ENCODE peak calls at places on chromosomes 7 and 10, in six cellular contexts. One of them, this sample, is unnamed.
A peak's percentile ranks its signal among the peaks of the same experiment; 100 is the strongest.

GRCh38 chr10:29714096-29714874 is 79.5 kb upstream of the SVIL start:
- DNase-seq in CD8-positive, alpha-beta T cell: no peak
- DNase-seq in A549: peak; percentile 63
- DNase-seq in mammary epithelial cell: peak; percentile 88
- DNase-seq in GM12878: no peak
- DNase-seq in right lobe of liver: no peak
- DNase-seq in this sample: no peak

GRCh38 chr7:73343671-73344380 is 15.9 kb downstream of the FKBP6 start:
- DNase-seq in CD8-positive, alpha-beta T cell: no peak
- DNase-seq in A549: no peak
- DNase-seq in mammary epithelial cell: no peak
- DNase-seq in GM12878: no peak
- DNase-seq in right lobe of liver: no peak
- DNase-seq in this sample: no peak

GRCh38 chr7:27102578-27103442 is at the start of gene HOXA2:
- DNase-seq in CD8-positive, alpha-beta T cell: no peak
- DNase-seq in A549: no peak
- DNase-seq in mammary epithelial cell: peak; percentile 80
- DNase-seq in GM12878: no peak
- DNase-seq in right lobe of liver: no peak
- DNase-seq in this sample: no peak

GRCh38 chr7:24572421-24573007 is 738 bp upstream of the PALS2 start:
- DNase-seq in CD8-positive, alpha-beta T cell: peak; percentile 15
- DNase-seq in A549: peak; percentile 33
- DNase-seq in mammary epithelial cell: peak; percentile 92
- DNase-seq in GM12878: no peak
- DNase-seq in right lobe of liver: peak; percentile 56
- DNase-seq in this sample: peak; percentile 63

GRCh38 chr7:30136339-30136738 is 1.6 kb downstream of the MTURN start:
- DNase-seq in CD8-positive, alpha-beta T cell: no peak
- DNase-seq in A549: no peak
- DNase-seq in mammary epithelial cell: no peak
- DNase-seq in GM12878: no peak
- DNase-seq in right lobe of liver: no peak
- DNase-seq in this sample: peak; percentile 68

GRCh38 chr10:28796606-28797512 is 119.5 kb downstream of the BAMBI start:
- DNase-seq in CD8-positive, alpha-beta T cell: no peak
- DNase-seq in A549: no peak
- DNase-seq in mammary epithelial cell: no peak
- DNase-seq in GM12878: no peak
- DNase-seq in right lobe of liver: peak; percentile 77
- DNase-seq in this sample: no peak

GRCh38 chr10:112953075-112953501 is 3.0 kb downstream of the TCF7L2 start:
- DNase-seq in CD8-positive, alpha-beta T cell: no peak
- DNase-seq in A549: no peak
- DNase-seq in mammary epithelial cell: no peak
- DNase-seq in GM12878: no peak
- DNase-seq in right lobe of liver: peak; percentile 61
- DNase-seq in this sample: no peak

GRCh38 chr10:17617031-17617911 is at the start of gene HACD1:
- DNase-seq in CD8-positive, alpha-beta T cell: peak; percentile 16
- DNase-seq in A549: peak; percentile 88
- DNase-seq in mammary epithelial cell: peak; percentile 79
- DNase-seq in GM12878: no peak
- DNase-seq in right lobe of liver: peak; percentile 67
- DNase-seq in this sample: peak; percentile 90

GRCh38 chr7:54802841-54803240 is 43.8 kb upstream of the SEC61G start:
- DNase-seq in CD8-positive, alpha-beta T cell: no peak
- DNase-seq in A549: no peak
- DNase-seq in mammary epithelial cell: peak; percentile 90
- DNase-seq in GM12878: no peak
- DNase-seq in right lobe of liver: no peak
- DNase-seq in this sample: no peak

GRCh38 chr7:26279405-26279804 is 12.3 kb upstream of the SNX10 start:
- DNase-seq in CD8-positive, alpha-beta T cell: no peak
- DNase-seq in A549: no peak
- DNase-seq in mammary epithelial cell: no peak
- DNase-seq in GM12878: no peak
- DNase-seq in right lobe of liver: no peak
- DNase-seq in this sample: no peak

GRCh38 chr10:75407716-75408511 is 6.3 kb upstream of the ZNF503 start:
- DNase-seq in CD8-positive, alpha-beta T cell: no peak
- DNase-seq in A549: no peak
- DNase-seq in mammary epithelial cell: peak; percentile 63
- DNase-seq in GM12878: no peak
- DNase-seq in right lobe of liver: no peak
- DNase-seq in this sample: peak; percentile 78
- H3K27ac ChIP-seq in CD8-positive, alpha-beta T cell: no peak overlapping the region
- H3K27ac ChIP-seq in A549: peak overlapping the region; percentile 98
- H3K27ac ChIP-seq in mammary epithelial cell: no peak overlapping the region
- H3K27ac ChIP-seq in GM12878: no peak overlapping the region
- H3K27ac ChIP-seq in right lobe of liver: peak overlapping the region; percentile 75
- H3K27ac ChIP-seq in this sample: peak overlapping the region; percentile 96

DNA sequence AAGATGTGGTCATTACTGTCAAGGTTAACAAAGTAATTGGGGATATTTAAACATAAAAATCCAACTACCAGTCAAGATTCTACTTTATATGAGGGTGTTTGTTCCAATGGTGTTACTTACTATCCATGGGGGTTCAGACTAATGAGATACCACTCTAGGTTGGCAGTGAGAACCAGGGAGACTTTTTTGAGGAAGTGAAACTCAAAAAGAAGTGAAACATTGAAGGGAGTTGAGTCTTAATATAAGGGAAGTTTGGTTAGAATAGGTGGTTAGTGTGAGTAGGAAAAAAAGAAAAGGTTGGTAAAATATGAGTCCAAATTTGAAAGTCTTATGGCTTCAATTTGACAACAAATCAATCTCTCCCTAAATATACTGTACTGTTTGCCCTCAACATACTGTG is 123.6 kb upstream of the ANK3 start:
- DNase-seq in CD8-positive, alpha-beta T cell: no peak
- DNase-seq in A549: no peak
- DNase-seq in mammary epithelial cell: no peak
- DNase-seq in GM12878: peak; percentile 4
- DNase-seq in right lobe of liver: no peak
- DNase-seq in this sample: no peak
- H3K4me3 ChIP-seq in CD8-positive, alpha-beta T cell: no peak overlapping the region
- H3K4me3 ChIP-seq in A549: no peak overlapping the region
- H3K4me3 ChIP-seq in mammary epithelial cell: no peak overlapping the region
- H3K4me3 ChIP-seq in GM12878: no peak overlapping the region
- H3K4me3 ChIP-seq in right lobe of liver: no peak overlapping the region
- H3K4me3 ChIP-seq in this sample: no peak overlapping the region

DNA sequence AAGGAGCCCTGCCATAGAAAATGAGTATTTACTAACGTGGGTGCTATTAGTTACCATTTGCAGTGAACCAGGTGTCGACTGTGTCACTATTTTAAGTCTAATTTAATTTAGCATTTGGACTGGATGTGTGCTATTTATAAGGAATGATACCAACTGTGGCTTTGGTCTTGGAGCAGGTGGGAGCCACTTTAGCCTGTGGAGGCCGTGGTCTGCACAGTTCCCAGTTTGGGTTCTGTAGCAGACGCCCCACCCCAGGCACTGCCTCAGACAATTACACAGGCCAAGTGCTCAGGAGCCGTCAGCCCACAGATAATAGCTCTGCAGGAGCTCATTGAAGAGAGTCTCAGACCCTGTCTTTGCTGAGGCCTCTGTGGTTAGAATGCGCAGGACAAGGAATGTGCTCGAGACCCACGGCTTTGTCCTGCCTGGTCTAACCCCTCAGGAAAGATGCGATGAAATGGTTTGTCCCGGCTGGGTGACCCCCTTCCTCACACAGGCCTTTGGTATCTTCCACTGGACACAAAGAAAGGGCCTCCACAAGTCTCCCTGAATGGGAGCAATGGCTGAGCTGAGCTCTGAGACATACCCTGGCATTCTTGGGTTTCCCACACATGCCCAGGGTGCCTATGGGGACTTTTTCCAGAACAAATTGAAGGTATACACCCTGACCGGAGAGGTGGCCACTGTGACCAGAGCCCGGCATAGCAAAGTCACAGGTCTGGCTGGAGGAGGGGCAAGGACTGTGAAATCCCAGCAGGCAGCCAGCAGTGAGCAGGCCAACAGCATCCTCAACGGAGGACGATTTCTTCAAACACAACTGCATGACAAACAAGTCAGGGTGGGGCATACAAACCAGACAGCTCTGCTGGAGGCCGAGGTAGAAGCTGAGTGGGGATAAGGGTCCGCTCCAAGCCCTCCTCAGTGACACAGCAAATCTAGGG is 251.2 kb downstream of the ARHGAP12 start:
- DNase-seq in CD8-positive, alpha-beta T cell: no peak
- DNase-seq in A549: no peak
- DNase-seq in mammary epithelial cell: no peak
- DNase-seq in GM12878: no peak
- DNase-seq in right lobe of liver: no peak
- DNase-seq in this sample: no peak
- H3K27ac ChIP-seq in CD8-positive, alpha-beta T cell: no peak overlapping the region
- H3K27ac ChIP-seq in A549: no peak overlapping the region
- H3K27ac ChIP-seq in mammary epithelial cell: no peak overlapping the region
- H3K27ac ChIP-seq in GM12878: no peak overlapping the region
- H3K27ac ChIP-seq in right lobe of liver: no peak overlapping the region
- H3K27ac ChIP-seq in this sample: no peak overlapping the region

GRCh38 chr10:123890761-123891146 is 853 bp downstream of the CPXM2 start:
- DNase-seq in CD8-positive, alpha-beta T cell: no peak
- DNase-seq in A549: no peak
- DNase-seq in mammary epithelial cell: no peak
- DNase-seq in GM12878: no peak
- DNase-seq in right lobe of liver: no peak
- DNase-seq in this sample: no peak
- H3K4me3 ChIP-seq in CD8-positive, alpha-beta T cell: no peak overlapping the region
- H3K4me3 ChIP-seq in A549: no peak overlapping the region
- H3K4me3 ChIP-seq in mammary epithelial cell: no peak overlapping the region
- H3K4me3 ChIP-seq in GM12878: no peak overlapping the region
- H3K4me3 ChIP-seq in right lobe of liver: no peak overlapping the region
- H3K4me3 ChIP-seq in this sample: peak overlapping the region; percentile 45

DNA sequence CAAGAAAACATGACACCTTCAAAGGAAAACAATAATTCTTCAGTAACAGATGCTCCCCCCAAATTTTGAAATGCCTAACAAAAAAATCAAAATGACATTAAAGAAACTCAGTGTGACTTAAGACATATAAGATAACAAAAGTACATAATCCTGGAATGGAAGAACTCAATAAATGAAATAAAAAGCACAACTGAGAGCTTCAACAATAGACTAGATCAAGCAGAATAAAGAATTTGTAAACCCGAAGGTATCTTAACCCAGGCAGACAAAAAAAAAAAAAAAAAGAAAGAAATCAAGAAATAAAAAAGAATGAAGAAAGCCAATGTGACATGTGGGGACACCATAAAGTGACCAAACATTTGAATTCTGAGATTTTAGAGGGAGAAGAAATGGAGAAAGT is 27.7 kb upstream of the LRRD1 start:
- DNase-seq in CD8-positive, alpha-beta T cell: no peak
- DNase-seq in A549: no peak
- DNase-seq in mammary epithelial cell: no peak
- DNase-seq in GM12878: no peak
- DNase-seq in right lobe of liver: no peak
- DNase-seq in this sample: no peak
- H3K27ac ChIP-seq in CD8-positive, alpha-beta T cell: no peak overlapping the region
- H3K27ac ChIP-seq in A549: no peak overlapping the region
- H3K27ac ChIP-seq in mammary epithelial cell: no peak overlapping the region
- H3K27ac ChIP-seq in GM12878: no peak overlapping the region
- H3K27ac ChIP-seq in right lobe of liver: no peak overlapping the region
- H3K27ac ChIP-seq in this sample: no peak overlapping the region